ENCODE peak calls at places on chromosomes 7 and 10, in five cellular contexts. One of them, this sample, is unnamed.
A peak's percentile ranks its signal among the peaks of the same experiment; 100 is the strongest.

GRCh38 chr7:20642171-20642570 is 26.7 kb downstream of the ABCB5 start:
- DNase-seq in neural progenitor cell: no peak
- DNase-seq in CD8-positive, alpha-beta T cell: no peak
- DNase-seq in CD4-positive, alpha-beta T cell: no peak
- DNase-seq in aorta: no peak
- DNase-seq in this sample: no peak

GRCh38 chr10:63866075-63866746 is 345.0 kb downstream of the REEP3 start:
- DNase-seq in neural progenitor cell: peak; percentile 88
- DNase-seq in CD4-positive, alpha-beta T cell: peak; percentile 25
- DNase-seq in CD8-positive, alpha-beta T cell: peak; percentile 22
- DNase-seq in aorta: peak; percentile 48
- DNase-seq in this sample: no peak

GRCh38 chr7:120950539-120951308 is at the start of gene ING3:
- DNase-seq in CD8-positive, alpha-beta T cell: peak; percentile 98
- DNase-seq in neural progenitor cell: peak; percentile 99
- DNase-seq in aorta: peak; percentile 98
- DNase-seq in CD4-positive, alpha-beta T cell: peak; percentile 97
- DNase-seq in this sample: peak; percentile 98

GRCh38 chr7:35970458-35970857 is 169.6 kb downstream of the SEPTIN7 start:
- DNase-seq in CD8-positive, alpha-beta T cell: no peak
- DNase-seq in CD4-positive, alpha-beta T cell: no peak
- DNase-seq in aorta: no peak
- DNase-seq in neural progenitor cell: no peak
- DNase-seq in this sample: no peak

GRCh38 chr10:95451150-95451549 is 110.0 kb downstream of the SORBS1 start:
- DNase-seq in CD4-positive, alpha-beta T cell: no peak
- DNase-seq in neural progenitor cell: no peak
- DNase-seq in CD8-positive, alpha-beta T cell: no peak
- DNase-seq in aorta: peak; percentile 67
- DNase-seq in this sample: no peak

GRCh38 chr10:74900297-74900696 is 73.9 kb downstream of the KAT6B start:
- DNase-seq in aorta: no peak
- DNase-seq in CD8-positive, alpha-beta T cell: peak; percentile 33
- DNase-seq in neural progenitor cell: no peak
- DNase-seq in CD4-positive, alpha-beta T cell: no peak
- DNase-seq in this sample: no peak

GRCh38 chr7:84729284-84729683 is 457.6 kb downstream of the SEMA3D start:
- DNase-seq in CD4-positive, alpha-beta T cell: no peak
- DNase-seq in aorta: no peak
- DNase-seq in neural progenitor cell: no peak
- DNase-seq in CD8-positive, alpha-beta T cell: no peak
- DNase-seq in this sample: no peak

GRCh38 chr10:101222683-101223273 is 6.5 kb downstream of the LBX1 start:
- DNase-seq in CD8-positive, alpha-beta T cell: no peak
- DNase-seq in aorta: peak; percentile 61
- DNase-seq in CD4-positive, alpha-beta T cell: no peak
- DNase-seq in neural progenitor cell: peak; percentile 63
- DNase-seq in this sample: no peak

GRCh38 chr7:28975987-28976386 is 17.9 kb upstream of the TRIL start:
- DNase-seq in CD4-positive, alpha-beta T cell: no peak
- DNase-seq in neural progenitor cell: no peak
- DNase-seq in CD8-positive, alpha-beta T cell: no peak
- DNase-seq in aorta: no peak
- DNase-seq in this sample: no peak

GRCh38 chr7:26367219-26367711 is 75.6 kb downstream of the SNX10 start:
- DNase-seq in CD4-positive, alpha-beta T cell: no peak
- DNase-seq in CD8-positive, alpha-beta T cell: no peak
- DNase-seq in neural progenitor cell: no peak
- DNase-seq in aorta: no peak
- DNase-seq in this sample: no peak

GRCh38 chr10:72525277-72525676 is 100.6 kb downstream of the MICU1 start:
- DNase-seq in CD8-positive, alpha-beta T cell: no peak
- DNase-seq in aorta: no peak
- DNase-seq in CD4-positive, alpha-beta T cell: no peak
- DNase-seq in neural progenitor cell: no peak
- DNase-seq in this sample: no peak

GRCh38 chr7:129519464-129519863 is 17.1 kb downstream of the SMKR1 start:
- DNase-seq in CD4-positive, alpha-beta T cell: no peak
- DNase-seq in CD8-positive, alpha-beta T cell: no peak
- DNase-seq in aorta: no peak
- DNase-seq in neural progenitor cell: no peak
- DNase-seq in this sample: no peak
- H3K27ac ChIP-seq in CD4-positive, alpha-beta T cell: no peak overlapping the region
- H3K27ac ChIP-seq in CD8-positive, alpha-beta T cell: no peak overlapping the region
- H3K27ac ChIP-seq in aorta: no peak overlapping the region
- H3K27ac ChIP-seq in neural progenitor cell: no peak overlapping the region
- H3K27ac ChIP-seq in this sample: no peak overlapping the region

GRCh38 chr10:110212119-110213006 is 5.0 kb downstream of the MXI1 start:
- DNase-seq in CD8-positive, alpha-beta T cell: peak; percentile 50
- DNase-seq in neural progenitor cell: no peak
- DNase-seq in CD4-positive, alpha-beta T cell: peak; percentile 41
- DNase-seq in aorta: peak; percentile 67
- DNase-seq in this sample: no peak
- H3K27ac ChIP-seq in CD8-positive, alpha-beta T cell: peak overlapping the region; percentile 90
- H3K27ac ChIP-seq in neural progenitor cell: no peak overlapping the region
- H3K27ac ChIP-seq in CD4-positive, alpha-beta T cell: peak overlapping the region; percentile 98
- H3K27ac ChIP-seq in aorta: no peak overlapping the region
- H3K27ac ChIP-seq in this sample: peak overlapping the region; percentile 98

DNA sequence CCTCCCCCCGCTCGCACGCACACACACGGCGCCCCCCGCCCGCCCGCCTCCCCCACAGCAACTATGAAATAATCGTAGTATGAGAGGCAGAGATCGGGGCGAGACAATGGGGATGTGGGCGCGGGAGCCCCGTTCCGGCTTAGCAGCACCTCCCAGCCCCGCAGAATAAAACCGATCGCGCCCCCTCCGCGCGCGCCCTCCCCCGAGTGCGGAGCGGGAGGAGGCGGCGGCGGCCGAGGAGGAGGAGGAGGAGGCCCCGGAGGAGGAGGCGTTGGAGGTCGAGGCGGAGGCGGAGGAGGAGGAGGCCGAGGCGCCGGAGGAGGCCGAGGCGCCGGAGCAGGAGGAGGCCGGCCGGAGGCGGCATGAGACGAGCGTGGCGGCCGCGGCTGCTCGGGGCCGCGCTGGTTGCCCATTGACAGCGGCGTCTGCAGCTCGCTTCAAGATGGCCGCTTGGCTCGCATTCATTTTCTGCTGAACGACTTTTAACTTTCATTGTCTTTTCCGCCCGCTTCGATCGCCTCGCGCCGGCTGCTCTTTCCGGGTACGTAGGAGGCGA is 335 bp downstream of the BMI1 start:
- DNase-seq in aorta: peak; percentile 79
- DNase-seq in CD8-positive, alpha-beta T cell: peak; percentile 68
- DNase-seq in CD4-positive, alpha-beta T cell: peak; percentile 57
- DNase-seq in neural progenitor cell: peak; percentile 94
- DNase-seq in this sample: peak; percentile 48
- H3K27ac ChIP-seq in aorta: no peak overlapping the region
- H3K27ac ChIP-seq in CD8-positive, alpha-beta T cell: peak overlapping the region; percentile 64
- H3K27ac ChIP-seq in CD4-positive, alpha-beta T cell: peak overlapping the region; percentile 74
- H3K27ac ChIP-seq in neural progenitor cell: no peak overlapping the region
- H3K27ac ChIP-seq in this sample: peak overlapping the region; percentile 98

DNA sequence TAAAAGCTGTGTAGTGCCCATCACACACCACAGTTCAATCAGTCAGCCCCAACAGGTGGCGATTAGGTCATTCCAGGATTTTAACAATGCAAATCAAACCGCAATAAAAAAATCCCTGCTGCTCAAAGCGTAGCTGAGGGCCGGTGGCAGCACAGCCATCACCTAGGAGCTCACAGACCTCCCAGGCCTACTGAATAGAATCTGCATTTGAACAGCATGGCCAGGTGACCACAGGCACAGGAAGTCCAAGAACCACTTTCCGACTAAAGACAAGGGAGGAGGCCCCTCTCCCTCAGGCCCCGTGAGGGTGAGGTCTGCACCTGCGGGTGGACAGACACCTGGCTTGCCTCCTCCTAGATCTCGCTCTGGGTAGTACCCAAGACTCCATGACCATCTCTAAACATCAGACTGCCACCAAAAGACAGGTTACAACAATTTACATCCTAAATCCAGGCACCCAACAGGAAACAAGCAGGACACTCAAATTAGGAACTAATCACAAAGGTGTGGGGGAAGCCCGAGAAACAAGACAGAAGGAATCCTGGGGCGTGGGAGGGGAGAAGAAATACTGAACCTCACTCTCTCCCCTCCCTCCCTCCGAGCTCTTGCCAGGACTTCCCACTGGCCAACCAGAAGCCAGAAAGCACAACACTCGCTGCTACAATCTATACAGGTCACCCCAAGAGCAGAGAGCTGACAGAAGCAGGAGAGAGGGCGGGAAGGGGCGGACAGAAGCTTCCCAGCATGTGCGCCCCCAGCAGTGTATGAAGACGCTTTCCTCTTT is 19.2 kb downstream of the GNA12 start:
- DNase-seq in CD4-positive, alpha-beta T cell: no peak
- DNase-seq in aorta: peak; percentile 17
- DNase-seq in neural progenitor cell: peak; percentile 40
- DNase-seq in CD8-positive, alpha-beta T cell: no peak
- DNase-seq in this sample: no peak
- H3K27ac ChIP-seq in CD4-positive, alpha-beta T cell: no peak overlapping the region
- H3K27ac ChIP-seq in aorta: no peak overlapping the region
- H3K27ac ChIP-seq in neural progenitor cell: peak overlapping the region; percentile 83
- H3K27ac ChIP-seq in CD8-positive, alpha-beta T cell: no peak overlapping the region
- H3K27ac ChIP-seq in this sample: no peak overlapping the region

GRCh38 chr10:62092301-62092990 is 176.2 kb downstream of the RTKN2 start:
- DNase-seq in CD4-positive, alpha-beta T cell: no peak
- DNase-seq in aorta: no peak
- DNase-seq in CD8-positive, alpha-beta T cell: no peak
- DNase-seq in neural progenitor cell: no peak
- DNase-seq in this sample: no peak
- H3K27ac ChIP-seq in CD4-positive, alpha-beta T cell: no peak overlapping the region
- H3K27ac ChIP-seq in aorta: no peak overlapping the region
- H3K27ac ChIP-seq in CD8-positive, alpha-beta T cell: no peak overlapping the region
- H3K27ac ChIP-seq in neural progenitor cell: no peak overlapping the region
- H3K27ac ChIP-seq in this sample: no peak overlapping the region

This sample was measured in substantia nigra.